ENCODE peak calls at places on chromosomes 5 and 9, in five cellular contexts. One of them, this sample, is unnamed.

GRCh38 chr5:96050273-96050880 is 88.7 kb upstream of the ELL2 start:
- DNase-seq in upper lobe of right lung: no peak
- DNase-seq in left lobe of liver: no peak
- DNase-seq in Peyer's patch: no peak
- DNase-seq in NCI-H1092 treated with DMSO at 0.1 percent for 48 hours: no peak
- DNase-seq in this sample: no peak

GRCh38 chr5:172618574-172619365 is 22.3 kb upstream of the NEURL1B start:
- DNase-seq in NCI-H1092 treated with DMSO at 0.1 percent for 48 hours: no peak
- DNase-seq in upper lobe of right lung: peak
- DNase-seq in Peyer's patch: no peak
- DNase-seq in left lobe of liver: no peak
- DNase-seq in this sample: peak

GRCh38 chr5:4295663-4296339 is 700.2 kb downstream of the IRX1 start:
- DNase-seq in upper lobe of right lung: no peak
- DNase-seq in Peyer's patch: no peak
- DNase-seq in left lobe of liver: no peak
- DNase-seq in NCI-H1092 treated with DMSO at 0.1 percent for 48 hours: no peak
- DNase-seq in this sample: no peak

GRCh38 chr5:34657550-34657921 is 1.4 kb downstream of the RAI14 start:
- DNase-seq in NCI-H1092 treated with DMSO at 0.1 percent for 48 hours: no peak
- DNase-seq in upper lobe of right lung: no peak
- DNase-seq in left lobe of liver: no peak
- DNase-seq in Peyer's patch: no peak
- DNase-seq in this sample: no peak

GRCh38 chr9:110112792-110113191 is 95.2 kb downstream of the C9orf152 start:
- DNase-seq in left lobe of liver: no peak
- DNase-seq in NCI-H1092 treated with DMSO at 0.1 percent for 48 hours: no peak
- DNase-seq in Peyer's patch: no peak
- DNase-seq in upper lobe of right lung: no peak
- DNase-seq in this sample: no peak

GRCh38 chr9:128782669-128783068 is 4.4 kb upstream of the TBC1D13 start:
- DNase-seq in left lobe of liver: no peak
- DNase-seq in Peyer's patch: no peak
- DNase-seq in NCI-H1092 treated with DMSO at 0.1 percent for 48 hours: no peak
- DNase-seq in upper lobe of right lung: no peak
- DNase-seq in this sample: no peak

GRCh38 chr9:128098936-128099931 is 28.3 kb downstream of the PTGES2 start:
- DNase-seq in Peyer's patch: peak
- DNase-seq in NCI-H1092 treated with DMSO at 0.1 percent for 48 hours: no peak
- DNase-seq in upper lobe of right lung: no peak
- DNase-seq in left lobe of liver: peak
- DNase-seq in this sample: peak

GRCh38 chr9:129587487-129588262 is 33.2 kb downstream of the C9orf50 start:
- DNase-seq in upper lobe of right lung: no peak
- DNase-seq in Peyer's patch: no peak
- DNase-seq in left lobe of liver: no peak
- DNase-seq in NCI-H1092 treated with DMSO at 0.1 percent for 48 hours: no peak
- DNase-seq in this sample: no peak

GRCh38 chr9:122526602-122527001 is 491 bp downstream of the OR1N1 start:
- DNase-seq in Peyer's patch: no peak
- DNase-seq in NCI-H1092 treated with DMSO at 0.1 percent for 48 hours: no peak
- DNase-seq in upper lobe of right lung: no peak
- DNase-seq in left lobe of liver: no peak
- DNase-seq in this sample: no peak

GRCh38 chr5:104650313-104650712 is 1087.7 kb upstream of the NUDT12 start:
- DNase-seq in upper lobe of right lung: no peak
- DNase-seq in Peyer's patch: no peak
- DNase-seq in left lobe of liver: no peak
- DNase-seq in NCI-H1092 treated with DMSO at 0.1 percent for 48 hours: no peak
- DNase-seq in this sample: no peak

GRCh38 chr5:80300125-80300524 is 19.7 kb upstream of the SPZ1 start:
- DNase-seq in upper lobe of right lung: no peak
- DNase-seq in NCI-H1092 treated with DMSO at 0.1 percent for 48 hours: no peak
- DNase-seq in left lobe of liver: no peak
- DNase-seq in Peyer's patch: no peak
- DNase-seq in this sample: no peak